ENCODE peak calls at places on chromosomes 2 and 18, in eight cellular contexts. B, K, H, X, R, E, U and J are unnamed samples.

GRCh38 chr2:193824474-193824873 is 1629.7 kb upstream of the TMEFF2 start:
- DNase-seq in B (no peak), K (no peak), H (no peak), X (no peak), R (peak; percentile 29), E (no peak), U (no peak), J (peak; percentile 59)

GRCh38 chr2:231152800-231153557 is 28.1 kb upstream of the HTR2B start:
- DNase-seq in B (no peak), K (no peak), H (no peak), X (peak; percentile 83), R (peak; percentile 33), E (no peak), U (no peak), J (peak; percentile 15)

GRCh38 chr2:169146220-169146619 is 76.9 kb downstream of the DHRS9 start:
- DNase-seq in B (no peak), K (no peak), H (no peak), X (no peak), R (no peak), E (no peak), U (no peak), J (no peak)

GRCh38 chr2:147696426-147696825 is 148.4 kb upstream of the ACVR2A start:
- DNase-seq in B (no peak), K (no peak), H (no peak), X (peak; percentile 50), R (no peak), E (no peak), U (no peak), J (no peak)

GRCh38 chr2:207467716-207468347 is 61.9 kb upstream of the CREB1 start:
- DNase-seq in B (no peak), K (peak; percentile 42), H (no peak), X (peak; percentile 84), R (peak; percentile 80), E (no peak), U (no peak), J (peak; percentile 35)

GRCh38 chr18:49031511-49032188 is 80.9 kb upstream of the SMAD7 start:
- DNase-seq in B (no peak), K (peak; percentile 24), H (no peak), X (no peak), R (no peak), E (no peak), U (no peak), J (no peak)

GRCh38 chr2:126839711-126840110 is 59.0 kb upstream of the TEX51 start:
- DNase-seq in B (no peak), K (no peak), H (no peak), X (peak; percentile 7), R (no peak), E (no peak), U (no peak), J (no peak)

GRCh38 chr2:8806885-8807701 is 30.3 kb downstream of the KIDINS220 start:
- DNase-seq in B (no peak), K (no peak), H (no peak), X (no peak), R (no peak), E (no peak), U (no peak), J (no peak)